ENCODE peak calls at places on chromosomes 11 and 22, in five cellular contexts. C is HCT116, O is H1, K is sigmoid colon, F is adrenal gland. A is an unnamed sample.

GRCh38 chr22:21025763-21026755 is 6.3 kb downstream of the SLC7A4 start:
- DNase-seq in C (no peak), O (no peak), K (no peak), F (no peak), A (no peak)

GRCh38 chr11:19403196-19403895 is 162.6 kb upstream of the E2F8 start:
- DNase-seq in C (no peak), O (no peak), K (no peak), F (no peak), A (no peak)

GRCh38 chr22:39087881-39088687 is 9.0 kb upstream of the APOBEC3H start:
- DNase-seq in C (no peak), O (no peak), K (peak), F (peak), A (no peak)

GRCh38 chr11:66277475-66278391 is at the start of gene CNIH2:
- DNase-seq in C (no peak), O (no peak), K (no peak), F (no peak), A (no peak)

GRCh38 chr11:5265832-5266231 is 3.9 kb downstream of the HBE1 start:
- DNase-seq in C (no peak), O (no peak), K (no peak), F (no peak), A (no peak)

GRCh38 chr11:33479216-33479615 is 221.4 kb downstream of the C11orf91 start:
- DNase-seq in C (no peak), O (no peak), K (no peak), F (peak), A (no peak)

GRCh38 chr11:13344818-13345217 is 67.2 kb downstream of the BMAL1 start:
- DNase-seq in C (no peak), O (no peak), K (no peak), F (no peak), A (no peak)

GRCh38 chr11:20363500-20364411 is at the start of gene HTATIP2:
- DNase-seq in C (no peak), O (no peak), K (peak), F (peak), A (no peak)

GRCh38 chr22:37701121-37701786 is 4.4 kb downstream of the TRIOBP start:
- DNase-seq in C (no peak), O (no peak), K (no peak), F (no peak), A (no peak)

GRCh38 chr22:29773233-29773632 is 6.1 kb downstream of the UQCR10 start:
- DNase-seq in C (peak), O (peak), K (no peak), F (peak), A (no peak)

GRCh38 chr22:19788661-19789225 is 28.2 kb downstream of the TBX1 start:
- DNase-seq in C (no peak), O (no peak), K (no peak), F (no peak), A (no peak)

GRCh38 chr22:44659140-44659539 is 42.9 kb upstream of the PRR5 start:
- DNase-seq in C (no peak), O (no peak), K (peak), F (no peak), A (no peak)

GRCh38 chr11:68549789-68550484 is 89.4 kb downstream of the PPP6R3 start:
- DNase-seq in C (no peak), O (no peak), K (no peak), F (no peak), A (no peak)

GRCh38 chr11:78406568-78407196 is 10.9 kb downstream of the GAB2 start:
- DNase-seq in C (no peak), O (no peak), K (no peak), F (no peak), A (no peak)

GRCh38 chr11:706957-707816 is 1.2 kb downstream of the EPS8L2 start:
- DNase-seq in C (no peak), O (no peak), K (no peak), F (peak), A (no peak)

GRCh38 chr22:30221121-30221992 is 25.2 kb downstream of the LIF start:
- DNase-seq in C (no peak), O (no peak), K (no peak), F (no peak), A (no peak)

GRCh38 chr11:21556936-21557335 is 635.9 kb upstream of the ANO5 start:
- DNase-seq in C (no peak), O (no peak), K (no peak), F (no peak), A (no peak)

GRCh38 chr11:66100272-66101037 is 30.4 kb downstream of the PACS1 start:
- DNase-seq in C (no peak), O (no peak), K (peak), F (peak), A (peak)

GRCh38 chr11:13923716-13924650 is 38.5 kb upstream of the SPON1 start:
- DNase-seq in C (peak), O (no peak), K (no peak), F (no peak), A (no peak)

GRCh38 chr11:112421854-112422253 is 161.2 kb upstream of the PLET1 start:
- DNase-seq in C (no peak), O (peak), K (no peak), F (no peak), A (no peak)

GRCh38 chr11:14242733-14243132 is 116.2 kb downstream of the RRAS2 start:
- DNase-seq in C (no peak), O (no peak), K (no peak), F (no peak), A (no peak)

GRCh38 chr11:17934194-17934593 is 78.7 kb downstream of the SERGEF start:
- DNase-seq in C (no peak), O (no peak), K (no peak), F (no peak), A (no peak)

GRCh38 chr11:107014871-107015270 is 3.4 kb downstream of the GUCY1A2 start:
- DNase-seq in C (no peak), O (no peak), K (no peak), F (no peak), A (no peak)

GRCh38 chr11:11020219-11020726 is 162.4 kb upstream of the ZBED5 start:
- DNase-seq in C (no peak), O (no peak), K (no peak), F (no peak), A (no peak)

GRCh38 chr22:26170795-26171194 is 1.5 kb downstream of the SEZ6L start:
- DNase-seq in C (no peak), O (no peak), K (no peak), F (no peak), A (no peak)

GRCh38 chr11:94672636-94673035 is 95.5 kb upstream of the AMOTL1 start:
- DNase-seq in C (no peak), O (no peak), K (no peak), F (no peak), A (no peak)

GRCh38 chr11:12245549-12245986 is 131.8 kb upstream of the PARVA start:
- DNase-seq in C (no peak), O (no peak), K (no peak), F (no peak), A (no peak)

GRCh38 chr11:68584991-68585524 is 99.3 kb upstream of the GAL start:
- DNase-seq in C (no peak), O (no peak), K (no peak), F (no peak), A (no peak)

GRCh38 chr11:74462009-74462408 is 5.3 kb downstream of the KCNE3 start:
- DNase-seq in C (no peak), O (no peak), K (peak), F (peak), A (peak)

GRCh38 chr11:79059171-79059570 is 381.7 kb downstream of the TENM4 start:
- DNase-seq in C (no peak), O (no peak), K (no peak), F (no peak), A (no peak)

GRCh38 chr11:99020324-99021225 is at the start of gene CNTN5:
- DNase-seq in C (no peak), O (peak), K (no peak), F (peak), A (peak)

GRCh38 chr22:35596821-35597220 is 20.3 kb downstream of the MB start:
- DNase-seq in C (no peak), O (no peak), K (peak), F (peak), A (no peak)

GRCh38 chr22:19086944-19087343 is 35.3 kb downstream of the DGCR2 start:
- DNase-seq in C (no peak), O (no peak), K (peak), F (no peak), A (no peak)

GRCh38 chr22:43399338-43399979 is 12.4 kb upstream of the MPPED1 start:
- DNase-seq in C (no peak), O (no peak), K (no peak), F (no peak), A (no peak)

GRCh38 chr22:20238567-20239062 is 29.5 kb downstream of the RTN4R start:
- DNase-seq in C (peak), O (peak), K (no peak), F (no peak), A (no peak)

GRCh38 chr11:1460396-1460795 is 26.2 kb downstream of the MOB2 start:
- DNase-seq in C (no peak), O (no peak), K (peak), F (peak), A (peak)

GRCh38 chr11:100098560-100098959 is 588.5 kb upstream of the ARHGAP42 start:
- DNase-seq in C (no peak), O (no peak), K (no peak), F (no peak), A (no peak)

DNA sequence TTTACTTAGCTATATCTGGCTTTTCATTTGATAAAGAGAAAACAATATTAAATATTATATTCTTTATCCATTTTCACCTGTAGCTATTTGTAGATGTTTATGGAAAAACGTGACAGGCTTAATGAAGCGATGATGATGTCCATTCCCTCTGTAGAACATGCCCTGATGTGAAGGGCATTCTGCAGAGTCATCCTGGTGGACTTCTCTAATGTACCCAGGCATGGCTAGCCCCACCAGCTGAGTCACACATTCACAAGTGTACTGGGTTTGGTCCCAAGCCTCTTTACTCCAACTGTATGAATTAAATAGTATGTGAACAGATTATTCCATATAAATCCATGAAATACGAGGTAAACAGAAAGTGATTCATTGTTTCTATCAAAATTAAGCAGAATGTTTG is 139.3 kb downstream of the CADM1 start:
- DNase-seq in C (no peak), O (no peak), K (no peak), F (no peak), A (no peak)
- TF ChIP-seq POLR2A in C (no peak), O (no peak), K (no peak), F (no peak), A (no peak)

GRCh38 chr11:67371549-67372231 is 1.7 kb downstream of the CLCF1 start:
- DNase-seq in C (no peak), O (no peak), K (peak), F (no peak), A (no peak)
- TF ChIP-seq POLR2A in C (no peak), O (no peak), K (no peak), F (no peak), A (no peak)

DNA sequence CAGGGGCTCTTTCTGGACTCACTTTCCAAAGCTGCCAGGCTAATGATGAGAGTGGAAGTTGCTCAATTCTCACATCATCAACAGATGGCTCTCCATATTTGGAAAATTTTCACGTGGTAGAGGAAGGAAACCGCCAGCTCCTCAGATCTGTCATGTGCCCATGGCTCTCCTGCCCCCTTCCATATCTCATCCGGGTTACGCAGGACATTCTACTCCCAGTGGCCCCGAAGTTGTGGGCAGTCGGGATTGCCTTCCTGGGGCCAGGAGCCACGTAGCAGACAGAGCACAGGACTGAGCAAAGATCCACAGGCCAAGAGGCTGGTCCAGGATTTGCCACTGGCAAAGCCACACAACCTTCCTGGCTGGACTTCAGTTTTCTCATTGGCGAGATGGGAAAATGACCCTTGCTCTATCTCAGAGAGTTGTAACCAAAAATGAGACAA is 38.8 kb downstream of the RPUSD4 start:
- DNase-seq in C (no peak), O (no peak), K (no peak), F (no peak), A (peak)
- TF ChIP-seq POLR2A in C (no peak), O (no peak), K (no peak), F (no peak), A (no peak)

GRCh38 chr11:75813126-75813525 is 1.9 kb upstream of the UVRAG start:
- DNase-seq in C (no peak), O (no peak), K (no peak), F (peak), A (no peak)

GRCh38 chr11:75814686-75815344 is at the start of gene UVRAG:
- DNase-seq in C (peak), O (peak), K (peak), F (peak), A (peak)

GRCh38 chr11:75813622-75814039 is 1.4 kb upstream of the UVRAG start:
- DNase-seq in C (no peak), O (no peak), K (no peak), F (peak), A (no peak)

GRCh38 chr11:75815345-75815983 is 454 bp downstream of the UVRAG start:
- DNase-seq in C (no peak), O (no peak), K (peak), F (peak), A (no peak)

GRCh38 chr11:75814369-75814685 is 683 bp upstream of the UVRAG start:
- DNase-seq in C (no peak), O (no peak), K (no peak), F (no peak), A (no peak)
- TF ChIP-seq POLR2A in C (no peak), O (no peak), K (no peak), F (no peak), A (no peak)